ENCODE peak calls at places on chromosome 20, in six cellular contexts. L, G, D, N, B and A are unnamed samples.

GRCh38 chr20:38445901-38446425 is 10.8 kb upstream of the SNHG17 start:
- DNase-seq in D (no peak), B (no peak), G (no peak), N (no peak), L (no peak), A (no peak)

GRCh38 chr20:24546232-24546892 is 76.9 kb downstream of the SYNDIG1 start:
- DNase-seq in L (no peak), D (no peak), G (no peak), B (no peak), N (no peak), A (no peak)

GRCh38 chr20:7346026-7346425 is 578.5 kb downstream of the BMP2 start:
- DNase-seq in L (no peak), G (no peak), N (no peak), B (no peak), D (no peak), A (no peak)

GRCh38 chr20:56945057-56945456 is 316.0 kb downstream of the TFAP2C start:
- DNase-seq in D (no peak), L (no peak), N (no peak), G (no peak), B (no peak), A (no peak)

GRCh38 chr20:53914091-53914860 is 156.1 kb downstream of the BCAS1 start:
- DNase-seq in D (peak), B (no peak), L (no peak), N (no peak), G (no peak), A (no peak)

GRCh38 chr20:48679603-48680002 is 148.2 kb downstream of the PREX1 start:
- DNase-seq in G (no peak), L (no peak), D (no peak), B (no peak), N (no peak), A (no peak)

GRCh38 chr20:21607971-21608735 is 94.3 kb upstream of the NKX2-2 start:
- DNase-seq in N (no peak), L (no peak), B (no peak), G (no peak), D (peak), A (no peak)

GRCh38 chr20:23652926-23653325 is 15.2 kb upstream of the CST3 start:
- DNase-seq in N (no peak), L (no peak), D (no peak), B (no peak), G (no peak), A (no peak)